ENCODE peak calls at places on chromosomes 2 and 18, in eight cellular contexts. R is NCI-H748 treated with DMSO at 0.1 percent for 48 hours, L is chondrocyte, A is progenitor cell of endocrine pancreas, D is activated gamma-delta T cell treated with Interleukin-2 at 50 U/mL for 16 hours, U is mesothelial cell of epicardium, V is A172, W is neural crest cell. Z is an unnamed sample.

GRCh38 chr18:27130029-27130428 is 55.1 kb downstream of the CHST9 start:
- DNase-seq in U (no peak), R (no peak), W (no peak), A (no peak), L (no peak), V (no peak), D (no peak), Z (no peak)

GRCh38 chr2:120550274-120550673 is 185.4 kb upstream of the GLI2 start:
- DNase-seq in D (no peak), A (no peak), L (no peak), V (no peak), U (no peak), R (no peak), W (no peak), Z (no peak)

GRCh38 chr2:118669639-118670038 is 177.8 kb downstream of the EN1 start:
- DNase-seq in U (no peak), V (no peak), W (no peak), L (no peak), A (no peak), D (no peak), R (no peak), Z (no peak)

GRCh38 chr2:68196120-68196716 is 38.5 kb downstream of the PNO1 start:
- DNase-seq in D (no peak), U (no peak), A (no peak), V (peak), W (no peak), R (no peak), L (no peak), Z (peak)

GRCh38 chr2:100948965-100949364 is 53.1 kb upstream of the RPL31 start:
- DNase-seq in U (no peak), V (no peak), A (no peak), W (no peak), R (no peak), D (no peak), L (no peak), Z (no peak)

GRCh38 chr2:3595409-3595808 is 497 bp downstream of the COLEC11 start:
- DNase-seq in R (no peak), W (no peak), D (no peak), L (peak), A (no peak), V (no peak), U (no peak), Z (no peak)

GRCh38 chr18:34223164-34223892 is 1.4 kb downstream of the NOL4 start:
- DNase-seq in U (peak), D (no peak), R (peak), V (no peak), L (no peak), A (no peak), W (no peak), Z (no peak)

GRCh38 chr2:206521612-206522011 is 78.3 kb downstream of the ADAM23 start:
- DNase-seq in R (no peak), A (no peak), V (no peak), W (no peak), U (no peak), D (no peak), L (no peak), Z (no peak)

GRCh38 chr2:217903859-217904613 is 98.8 kb downstream of the TNS1 start:
- DNase-seq in A (no peak), V (no peak), U (no peak), W (no peak), D (no peak), L (peak), R (no peak), Z (no peak)

GRCh38 chr2:70790079-70790963 is at the start of gene FIGLA:
- DNase-seq in A (peak), V (no peak), R (peak), U (no peak), W (peak), D (no peak), L (no peak), Z (no peak)

GRCh38 chr18:69158949-69159348 is 241.7 kb upstream of the DOK6 start:
- DNase-seq in W (no peak), V (no peak), D (no peak), L (no peak), R (no peak), A (no peak), U (no peak), Z (no peak)

GRCh38 chr2:221572821-221573429 is 821 bp upstream of the EPHA4 start:
- DNase-seq in W (peak), L (no peak), R (peak), U (peak), D (peak), A (no peak), V (peak), Z (peak)

GRCh38 chr18:23378470-23378764 is 74.7 kb upstream of the RIOK3 start:
- DNase-seq in W (no peak), A (no peak), U (no peak), L (no peak), V (peak), R (no peak), D (no peak), Z (peak)

GRCh38 chr2:128797092-128797491 is 478.4 kb upstream of the HS6ST1 start:
- DNase-seq in A (no peak), L (no peak), V (no peak), D (no peak), R (no peak), U (no peak), W (no peak), Z (no peak)

GRCh38 chr2:151243468-151243867 is 18.2 kb downstream of the RBM43 start:
- DNase-seq in D (no peak), R (no peak), L (no peak), U (no peak), V (no peak), W (no peak), A (no peak), Z (no peak)

GRCh38 chr18:48455555-48456478 is 46.6 kb upstream of the ZBTB7C start:
- DNase-seq in U (no peak), V (peak), A (no peak), R (no peak), D (peak), W (no peak), L (no peak), Z (peak)

GRCh38 chr2:178844269-178844668 is 37.0 kb upstream of the TTN start:
- DNase-seq in U (no peak), D (no peak), A (no peak), W (no peak), L (no peak), V (no peak), R (no peak), Z (no peak)

GRCh38 chr2:162175720-162176119 is 23.7 kb upstream of the GCG start:
- DNase-seq in U (no peak), A (no peak), D (no peak), V (no peak), W (no peak), L (no peak), R (no peak), Z (no peak)

GRCh38 chr2:182680838-182681237 is 35.2 kb upstream of the DNAJC10 start:
- DNase-seq in W (no peak), D (no peak), L (no peak), U (no peak), A (no peak), R (no peak), V (no peak), Z (no peak)